ENCODE peak calls at places on chromosomes 1 and 21, in four cellular contexts. One of them, this sample, is unnamed.

GRCh38 chr1:175376194-175376593 is 183.6 kb upstream of the KIAA0040 start:
- DNase-seq in glomerular endothelial cell: no peak
- DNase-seq in RPMI7951: peak
- DNase-seq in NCI-H1092 treated with DMSO at 0.1 percent for 48 hours: peak
- DNase-seq in this sample: peak

GRCh38 chr1:87787551-87787950 is 458.9 kb downstream of the LMO4 start:
- DNase-seq in glomerular endothelial cell: no peak
- DNase-seq in RPMI7951: no peak
- DNase-seq in NCI-H1092 treated with DMSO at 0.1 percent for 48 hours: no peak
- DNase-seq in this sample: no peak

GRCh38 chr1:224733021-224733911 is 117.1 kb downstream of the CNIH3 start:
- DNase-seq in glomerular endothelial cell: no peak
- DNase-seq in RPMI7951: peak
- DNase-seq in NCI-H1092 treated with DMSO at 0.1 percent for 48 hours: peak
- DNase-seq in this sample: no peak

GRCh38 chr1:247935781-247936180 is 11.1 kb downstream of the OR2AJ1 start:
- DNase-seq in glomerular endothelial cell: no peak
- DNase-seq in RPMI7951: no peak
- DNase-seq in NCI-H1092 treated with DMSO at 0.1 percent for 48 hours: no peak
- DNase-seq in this sample: no peak

GRCh38 chr1:12496154-12496961 is 121.7 kb downstream of the DHRS3 start:
- DNase-seq in glomerular endothelial cell: no peak
- DNase-seq in RPMI7951: no peak
- DNase-seq in NCI-H1092 treated with DMSO at 0.1 percent for 48 hours: no peak
- DNase-seq in this sample: no peak

GRCh38 chr1:54774820-54775498 is 10.6 kb upstream of the PARS2 start:
- DNase-seq in glomerular endothelial cell: no peak
- DNase-seq in RPMI7951: peak
- DNase-seq in NCI-H1092 treated with DMSO at 0.1 percent for 48 hours: no peak
- DNase-seq in this sample: no peak

GRCh38 chr1:65209005-65209885 is 61.2 kb downstream of the AK4 start:
- DNase-seq in glomerular endothelial cell: peak
- DNase-seq in RPMI7951: peak
- DNase-seq in NCI-H1092 treated with DMSO at 0.1 percent for 48 hours: peak
- DNase-seq in this sample: no peak

GRCh38 chr21:17903029-17903806 is 84.1 kb upstream of the C21orf91 start:
- DNase-seq in glomerular endothelial cell: peak
- DNase-seq in RPMI7951: peak
- DNase-seq in NCI-H1092 treated with DMSO at 0.1 percent for 48 hours: peak
- DNase-seq in this sample: no peak

GRCh38 chr1:230335861-230336549 is 90.1 kb downstream of the PGBD5 start:
- DNase-seq in glomerular endothelial cell: no peak
- DNase-seq in RPMI7951: peak
- DNase-seq in NCI-H1092 treated with DMSO at 0.1 percent for 48 hours: no peak
- DNase-seq in this sample: no peak